ENCODE peak calls at places on chromosome 12, in four cellular contexts. C is activated CD4-positive, CD25-positive, alpha-beta regulatory T cell; Y is sciatic nerve; X is activated naive CD8-positive, alpha-beta T cell treated with anti-CD3 and anti-CD28 coated beads for 36 hours. D is an unnamed sample.

GRCh38 chr12:11545438-11546330 is 103.8 kb upstream of the ETV6 start:
- DNase-seq in C (no peak), Y (no peak), X (peak), D (peak)

GRCh38 chr12:92912052-92912451 is 17.0 kb downstream of the EEA1 start:
- DNase-seq in C (no peak), Y (no peak), X (no peak), D (no peak)

GRCh38 chr12:51254592-51254991 is 15.6 kb downstream of the SMAGP start:
- DNase-seq in C (no peak), Y (no peak), X (no peak), D (no peak)

GRCh38 chr12:53340398-53340797 is 4.2 kb upstream of the SP7 start:
- DNase-seq in C (no peak), Y (no peak), X (peak), D (no peak)

GRCh38 chr12:116718578-116719454 is 19.1 kb downstream of the SPRING1 start:
- DNase-seq in C (no peak), Y (no peak), X (no peak), D (no peak)

GRCh38 chr12:82567688-82568087 is 119.0 kb upstream of the TMTC2 start:
- DNase-seq in C (no peak), Y (no peak), X (no peak), D (no peak)

GRCh38 chr12:21773799-21774198 is 707 bp downstream of the KCNJ8 start:
- DNase-seq in C (no peak), Y (no peak), X (no peak), D (no peak)

GRCh38 chr12:69570000-69570516 is 15.2 kb upstream of the CCT2 start:
- DNase-seq in C (no peak), Y (no peak), X (no peak), D (no peak)

GRCh38 chr12:59695379-59695778 is 99.5 kb downstream of the SLC16A7 start:
- DNase-seq in C (no peak), Y (no peak), X (no peak), D (no peak)

GRCh38 chr12:110600254-110600653 is 13.7 kb upstream of the TCTN1 start:
- DNase-seq in C (no peak), Y (no peak), X (no peak), D (peak)

GRCh38 chr12:75979181-75979580 is 52.4 kb downstream of the PHLDA1 start:
- DNase-seq in C (no peak), Y (no peak), X (peak), D (no peak)

GRCh38 chr12:68113644-68114043 is 45.9 kb downstream of the IFNG start:
- DNase-seq in C (no peak), Y (no peak), X (peak), D (no peak)

GRCh38 chr12:7190268-7191055 is 976 bp downstream of the PEX5 start:
- DNase-seq in C (no peak), Y (no peak), X (peak), D (no peak)

GRCh38 chr12:48819986-48820385 is 1.7 kb downstream of the CACNB3 start:
- DNase-seq in C (no peak), Y (no peak), X (no peak), D (no peak)

GRCh38 chr12:101946233-101946611 is 68.8 kb downstream of the DRAM1 start:
- DNase-seq in C (no peak), Y (no peak), X (no peak), D (no peak)

GRCh38 chr12:63882844-63883243 is 38.3 kb downstream of the SRGAP1 start:
- DNase-seq in C (no peak), Y (no peak), X (no peak), D (no peak)

GRCh38 chr12:111102062-111102735 is 181.8 kb upstream of the MYL2 start:
- DNase-seq in C (no peak), Y (no peak), X (no peak), D (peak)

GRCh38 chr12:91001306-91001705 is 3.5 kb downstream of the EPYC start:
- DNase-seq in C (no peak), Y (no peak), X (no peak), D (no peak)

D was measured in MM.1S.